ENCODE peak calls at places on chromosome 10, in five cellular contexts. W is lower lobe of right lung; U is activated CD4-positive, CD25-positive, alpha-beta regulatory T cell treated with anti-CD3 and anti-CD28 coated beads, Interleukin-2, amount 50 U/mL, for 72 hours; C is germinal center; P is ELF-1. L is an unnamed sample.

GRCh38 chr10:78688221-78688944 is 380.4 kb upstream of the ZMIZ1 start:
- DNase-seq in W (no peak), U (no peak), C (no peak), P (no peak), L (no peak)

GRCh38 chr10:62083868-62084267 is 182.4 kb downstream of the ARID5B start:
- DNase-seq in W (no peak), U (no peak), C (no peak), P (no peak), L (no peak)

GRCh38 chr10:110733256-110733952 is 89.3 kb downstream of the RBM20 start:
- DNase-seq in W (no peak), U (no peak), C (no peak), P (no peak), L (no peak)

GRCh38 chr10:34666008-34666700 is 148.9 kb downstream of the PARD3 start:
- DNase-seq in W (no peak), U (no peak), C (no peak), P (peak), L (peak)

GRCh38 chr10:9800011-9800410 is 1217.7 kb upstream of the CELF2 start:
- DNase-seq in W (no peak), U (no peak), C (no peak), P (no peak), L (no peak)

GRCh38 chr10:3886666-3887251 is 101.8 kb upstream of the KLF6 start:
- DNase-seq in W (no peak), U (no peak), C (no peak), P (peak), L (no peak)

GRCh38 chr10:21526952-21527633 is 1.6 kb upstream of the SKIDA1 start:
- DNase-seq in W (peak), U (peak), C (peak), P (peak), L (no peak)

GRCh38 chr10:29257106-29257783 is 31.6 kb upstream of the LYZL1 start:
- DNase-seq in W (no peak), U (no peak), C (no peak), P (peak), L (no peak)

GRCh38 chr10:101050206-101051069 is 11.4 kb upstream of the KAZALD1 start:
- DNase-seq in W (peak), U (peak), C (peak), P (peak), L (no peak)

GRCh38 chr10:26960308-26960707 is 99.5 kb upstream of the ABI1 start:
- DNase-seq in W (peak), U (no peak), C (no peak), P (no peak), L (no peak)